ENCODE peak calls at places on chromosomes 13 and 19, in eight cellular contexts. N is skeletal muscle cell; D is dermis blood vessel endothelial cell; F is AG09319; R is stimulated activated CD8-positive, alpha-beta memory T cell treated with anti-CD3 and anti-CD28 coated beads, Interleukin-7, amount 100 ng/mL, for 24 hours; P is posterior cingulate gyrus; B is B cell; M is GF-D8. S is an unnamed sample.

GRCh38 chr13:95226932-95227718 is 74.1 kb downstream of the ABCC4 start:
- DNase-seq in N (no peak), D (no peak), F (no peak), R (no peak), P (no peak), B (no peak), M (peak), S (no peak)

GRCh38 chr13:95087746-95088305 is 213.4 kb downstream of the ABCC4 start:
- DNase-seq in N (no peak), D (peak), F (no peak), R (no peak), P (no peak), B (no peak), M (peak), S (no peak)

GRCh38 chr13:52879950-52880650 is 31.7 kb upstream of the PCDH8 start:
- DNase-seq in N (no peak), D (no peak), F (no peak), R (no peak), P (no peak), B (no peak), M (no peak), S (no peak)

GRCh38 chr19:588093-588742 is 1.5 kb upstream of the HCN2 start:
- DNase-seq in N (peak), D (peak), F (no peak), R (peak), P (peak), B (peak), M (peak), S (peak)

GRCh38 chr19:11425719-11426457 is 6.8 kb upstream of the RGL3 start:
- DNase-seq in N (no peak), D (no peak), F (no peak), R (no peak), P (no peak), B (peak), M (no peak), S (no peak)

GRCh38 chr19:15304140-15304705 is 28.1 kb downstream of the BRD4 start:
- DNase-seq in N (no peak), D (no peak), F (no peak), R (no peak), P (no peak), B (no peak), M (no peak), S (peak)

GRCh38 chr19:50817941-50818858 is 5.4 kb downstream of the KLK1 start:
- DNase-seq in N (no peak), D (peak), F (no peak), R (peak), P (no peak), B (peak), M (no peak), S (no peak)

GRCh38 chr13:28324181-28324789 is 170.6 kb downstream of the FLT1 start:
- DNase-seq in N (no peak), D (peak), F (no peak), R (peak), P (peak), B (peak), M (no peak), S (peak)

GRCh38 chr13:35984287-35984686 is 146.9 kb downstream of the DCLK1 start:
- DNase-seq in N (no peak), D (no peak), F (no peak), R (no peak), P (no peak), B (no peak), M (no peak), S (no peak)

GRCh38 chr19:29514525-29515232 is 11.1 kb upstream of the VSTM2B start:
- DNase-seq in N (no peak), D (no peak), F (no peak), R (no peak), P (no peak), B (no peak), M (no peak), S (no peak)

GRCh38 chr19:49890349-49891311 is 6.1 kb downstream of the IL4I1 start:
- DNase-seq in N (no peak), D (no peak), F (no peak), R (peak), P (no peak), B (peak), M (no peak), S (peak)

GRCh38 chr13:50410921-50411712 is 395.9 kb downstream of the KCNRG start:
- DNase-seq in N (peak), D (peak), F (no peak), R (no peak), P (no peak), B (no peak), M (no peak), S (no peak)

GRCh38 chr13:51394724-51395123 is 55.2 kb downstream of the SERPINE3 start:
- DNase-seq in N (no peak), D (no peak), F (no peak), R (no peak), P (no peak), B (no peak), M (no peak), S (no peak)

GRCh38 chr13:45349438-45349837 is 8.5 kb upstream of the TPT1 start:
- DNase-seq in N (no peak), D (no peak), F (no peak), R (no peak), P (no peak), B (no peak), M (peak), S (no peak)

S was measured in stimulated activated CD4-positive, alpha-beta T cell treated with anti-CD3 and anti-CD28 coated beads, Interleukin-15, amount 100 ng/mL, for 48 hours.